ENCODE peak calls at places on chromosomes 4 and X, in five cellular contexts. C is A549, Q is right lobe of liver, F is testis, Y is endothelial cell of umbilical vein. M is an unnamed sample.
A peak's percentile ranks its signal among the peaks of the same experiment; 100 is the strongest.

GRCh38 chr4:54658321-54659093 is 750 bp downstream of the KIT start:
- DNase-seq in C (peak; percentile 17), Q (peak; percentile 62), F (peak; percentile 41), Y (peak; percentile 62), M (peak; percentile 25)

GRCh38 chr4:173506780-173507211 is 23.2 kb downstream of the HAND2 start:
- DNase-seq in C (no peak), Q (no peak), F (no peak), Y (no peak), M (no peak)

GRCh38 chrX:110321081-110321480 is 3.2 kb upstream of the AMMECR1 start:
- DNase-seq in C (no peak), Q (no peak), F (no peak), Y (no peak), M (no peak)

GRCh38 chrX:71612256-71612655 is 6.1 kb downstream of the CXCR3 start:
- DNase-seq in C (no peak), Q (no peak), F (no peak), Y (peak; percentile 85), M (no peak)

GRCh38 chr4:151165205-151166000 is 66.0 kb downstream of the RPS3A start:
- DNase-seq in C (no peak), Q (no peak), F (no peak), Y (no peak), M (no peak)

GRCh38 chr4:13289391-13289790 is 194.7 kb downstream of the RAB28 start:
- DNase-seq in C (no peak), Q (no peak), F (no peak), Y (no peak), M (no peak)

GRCh38 chr4:73609688-73610087 is 10.5 kb downstream of the RASSF6 start:
- DNase-seq in C (peak; percentile 26), Q (no peak), F (no peak), Y (peak; percentile 84), M (no peak)

GRCh38 chr4:55038176-55038890 is 87.1 kb downstream of the KDR start:
- DNase-seq in C (no peak), Q (no peak), F (peak; percentile 57), Y (peak; percentile 62), M (peak; percentile 80)

GRCh38 chr4:98658287-98659105 is at the start of gene TSPAN5:
- DNase-seq in C (peak; percentile 73), Q (peak; percentile 84), F (peak; percentile 80), Y (peak; percentile 82), M (peak; percentile 70)

GRCh38 chr4:133151681-133152329 is 2.7 kb downstream of the PCDH10 start:
- DNase-seq in C (peak; percentile 3), Q (no peak), F (no peak), Y (peak; percentile 73), M (no peak)

GRCh38 chrX:70175338-70175737 is 1.9 kb upstream of the DGAT2L6 start:
- DNase-seq in C (no peak), Q (no peak), F (no peak), Y (no peak), M (no peak)

GRCh38 chr4:112296949-112297483 is at the start of gene ALPK1:
- DNase-seq in C (peak; percentile 83), Q (no peak), F (no peak), Y (peak; percentile 82), M (peak; percentile 51)

GRCh38 chr4:48635310-48635709 is 144.8 kb downstream of the FRYL start:
- DNase-seq in C (peak; percentile 1), Q (no peak), F (no peak), Y (peak; percentile 59), M (no peak)

GRCh38 chr4:2785613-2786012 is 7.3 kb upstream of the SH3BP2 start:
- DNase-seq in C (no peak), Q (no peak), F (no peak), Y (no peak), M (no peak)

GRCh38 chr4:83371235-83371634 is 36.6 kb upstream of the HPSE start:
- DNase-seq in C (no peak), Q (no peak), F (no peak), Y (no peak), M (no peak)

GRCh38 chr4:156830356-156830755 is 141.2 kb downstream of the PDGFC start:
- DNase-seq in C (no peak), Q (no peak), F (no peak), Y (no peak), M (no peak)

GRCh38 chrX:22351966-22352365 is 79.3 kb downstream of the CBLL2 start:
- DNase-seq in C (no peak), Q (no peak), F (no peak), Y (peak; percentile 26), M (no peak)

GRCh38 chrX:44459501-44459900 is 83.2 kb downstream of the FUNDC1 start:
- DNase-seq in C (no peak), Q (no peak), F (no peak), Y (no peak), M (no peak)

GRCh38 chr4:30586850-30587249 is 133.3 kb upstream of the PCDH7 start:
- DNase-seq in C (no peak), Q (no peak), F (no peak), Y (no peak), M (no peak)

GRCh38 chr4:8419222-8420041 is 21.1 kb downstream of the ACOX3 start:
- DNase-seq in C (peak; percentile 14), Q (no peak), F (no peak), Y (no peak), M (no peak)

GRCh38 chr4:126361287-126361686 is 1046.5 kb downstream of the FAT4 start:
- DNase-seq in C (no peak), Q (no peak), F (no peak), Y (no peak), M (no peak)

GRCh38 chr4:115361781-115362180 is 248.4 kb upstream of the NDST4 start:
- DNase-seq in C (no peak), Q (no peak), F (no peak), Y (no peak), M (no peak)

GRCh38 chrX:10111364-10112148 is 45.2 kb upstream of the CLCN4 start:
- DNase-seq in C (no peak), Q (no peak), F (peak; percentile 68), Y (peak; percentile 17), M (no peak)

GRCh38 chr4:155353923-155354540 is 22.7 kb downstream of the MAP9 start:
- DNase-seq in C (peak; percentile 59), Q (peak; percentile 63), F (peak; percentile 91), Y (peak; percentile 76), M (no peak)

GRCh38 chr4:72110886-72111285 is 79.1 kb downstream of the NPFFR2 start:
- DNase-seq in C (no peak), Q (no peak), F (no peak), Y (no peak), M (no peak)

GRCh38 chrX:136168929-136169735 is 21.8 kb downstream of the FHL1 start:
- DNase-seq in C (no peak), Q (no peak), F (no peak), Y (peak; percentile 92), M (no peak)

GRCh38 chrX:1555370-1555769 is 18.4 kb upstream of the P2RY8 start:
- DNase-seq in C (no peak), Q (no peak), F (no peak), Y (no peak), M (no peak)

GRCh38 chrX:68832101-68832416 is 3.2 kb downstream of the EFNB1 start:
- DNase-seq in C (no peak), Q (no peak), F (peak; percentile 64), Y (peak; percentile 70), M (no peak)
- H3K27ac ChIP-seq in C (no peak overlapping the region), Q (no peak overlapping the region), F (no peak overlapping the region), Y (no peak overlapping the region), M (no peak overlapping the region)

GRCh38 chr4:121182296-121182695 is 18.2 kb upstream of the TNIP3 start:
- DNase-seq in C (no peak), Q (no peak), F (no peak), Y (peak; percentile 10), M (peak; percentile 12)
- TF ChIP-seq POLR2A in C (no peak), Q (no peak), F (no peak), Y (no peak), M (no peak)

DNA sequence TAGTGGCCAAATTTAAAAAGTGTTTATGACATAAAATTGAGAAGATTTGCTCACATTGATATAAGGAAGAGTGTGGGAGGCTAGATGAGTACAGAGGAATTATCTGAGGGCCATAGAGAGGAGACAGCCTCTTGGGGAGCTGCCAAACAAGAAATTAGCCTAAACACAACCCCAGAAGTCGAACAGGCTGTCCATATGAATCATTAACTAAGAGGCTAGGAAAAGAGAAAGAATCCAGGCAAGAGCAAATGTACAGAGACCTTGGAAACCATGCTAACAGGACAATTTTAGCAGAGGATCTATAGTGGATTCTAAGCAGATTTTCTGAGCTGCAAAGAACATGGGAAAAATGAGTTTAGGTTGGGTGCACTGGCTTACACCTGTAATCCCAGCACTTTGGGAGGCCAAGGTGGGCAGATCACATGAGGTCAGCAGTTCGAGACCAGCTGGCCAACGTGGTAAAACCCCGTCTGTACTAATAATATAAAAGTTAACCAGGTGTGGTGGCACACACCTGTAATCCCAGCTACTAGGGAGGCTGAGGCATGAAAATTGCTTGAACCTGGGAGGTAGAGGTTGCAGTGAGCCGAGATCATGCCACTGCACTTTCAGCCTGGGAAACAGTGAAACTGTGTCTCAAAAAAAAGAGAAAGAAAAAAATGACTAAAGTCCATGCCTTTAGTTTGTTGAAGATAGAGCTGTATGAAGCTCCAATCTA is 76.1 kb downstream of the NWD2 start:
- DNase-seq in C (no peak), Q (no peak), F (no peak), Y (no peak), M (no peak)
- H3K27ac ChIP-seq in C (no peak overlapping the region), Q (no peak overlapping the region), F (no peak overlapping the region), Y (no peak overlapping the region), M (no peak overlapping the region)

GRCh38 chrX:40647307-40648197 is at the start of gene CXorf38:
- DNase-seq in C (peak; percentile 91), Q (peak; percentile 96), F (peak; percentile 89), Y (peak; percentile 90), M (peak; percentile 81)
- TF ChIP-seq POLR2A in C (peak; percentile 65), Q (peak; percentile 70), F (no peak), Y (peak; percentile 83), M (peak; percentile 67)

DNA sequence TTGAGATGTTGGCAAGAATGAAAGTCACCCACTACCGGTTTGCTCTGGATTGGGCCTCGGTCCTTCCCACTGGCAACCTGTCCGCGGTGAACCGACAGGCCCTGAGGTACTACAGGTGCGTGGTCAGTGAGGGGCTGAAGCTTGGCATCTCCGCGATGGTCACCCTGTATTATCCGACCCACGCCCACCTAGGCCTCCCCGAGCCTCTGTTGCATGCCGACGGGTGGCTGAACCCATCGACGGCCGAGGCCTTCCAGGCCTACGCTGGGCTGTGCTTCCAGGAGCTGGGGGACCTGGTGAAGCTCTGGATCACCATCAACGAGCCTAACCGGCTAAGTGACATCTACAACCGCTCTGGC is 12.3 kb downstream of the RPL9 start:
- DNase-seq in C (no peak), Q (no peak), F (no peak), Y (no peak), M (no peak)
- H3K27ac ChIP-seq in C (no peak overlapping the region), Q (no peak overlapping the region), F (no peak overlapping the region), Y (no peak overlapping the region), M (no peak overlapping the region)

GRCh38 chr4:849478-850175 is 23.7 kb upstream of the CPLX1 start:
- DNase-seq in C (no peak), Q (peak; percentile 31), F (no peak), Y (no peak), M (no peak)

GRCh38 chr4:851701-852430 is 25.9 kb upstream of the CPLX1 start:
- DNase-seq in C (no peak), Q (peak; percentile 49), F (no peak), Y (no peak), M (no peak)

GRCh38 chr4:848803-849477 is 23.0 kb upstream of the CPLX1 start:
- DNase-seq in C (no peak), Q (peak; percentile 31), F (no peak), Y (no peak), M (no peak)

GRCh38 chr4:848307-848691 is 22.4 kb upstream of the CPLX1 start:
- DNase-seq in C (no peak), Q (peak; percentile 52), F (no peak), Y (no peak), M (no peak)

GRCh38 chr4:850323-850945 is 24.5 kb upstream of the CPLX1 start:
- DNase-seq in C (no peak), Q (peak; percentile 22), F (no peak), Y (no peak), M (no peak)
- TF ChIP-seq POLR2A in C (no peak), Q (no peak), F (no peak), Y (no peak), M (no peak)

M was measured in prostate gland.